ENCODE peak calls at places on chromosomes 6 and 20, in eight cellular contexts. One of them, this sample, is unnamed.

GRCh38 chr20:21574443-21574842 is 60.6 kb upstream of the NKX2-2 start:
- DNase-seq in AG10803: no peak
- DNase-seq in pancreas: no peak
- DNase-seq in CD4-positive, alpha-beta T cell: no peak
- DNase-seq in thyroid gland: no peak
- DNase-seq in CD8-positive, alpha-beta T cell: no peak
- DNase-seq in fibroblast of the aortic adventitia: no peak
- DNase-seq in cardiac fibroblast: no peak
- DNase-seq in this sample: no peak

GRCh38 chr6:84539122-84539856 is 225.1 kb downstream of the TBX18 start:
- DNase-seq in pancreas: no peak
- DNase-seq in cardiac fibroblast: peak
- DNase-seq in AG10803: peak
- DNase-seq in thyroid gland: no peak
- DNase-seq in CD8-positive, alpha-beta T cell: no peak
- DNase-seq in CD4-positive, alpha-beta T cell: no peak
- DNase-seq in fibroblast of the aortic adventitia: peak
- DNase-seq in this sample: no peak

GRCh38 chr6:5529733-5530132 is 268.4 kb downstream of the FARS2 start:
- DNase-seq in cardiac fibroblast: peak
- DNase-seq in pancreas: no peak
- DNase-seq in CD4-positive, alpha-beta T cell: no peak
- DNase-seq in fibroblast of the aortic adventitia: peak
- DNase-seq in thyroid gland: no peak
- DNase-seq in AG10803: peak
- DNase-seq in CD8-positive, alpha-beta T cell: no peak
- DNase-seq in this sample: no peak

GRCh38 chr6:121522771-121523386 is 87.4 kb downstream of the GJA1 start:
- DNase-seq in fibroblast of the aortic adventitia: no peak
- DNase-seq in CD4-positive, alpha-beta T cell: no peak
- DNase-seq in pancreas: no peak
- DNase-seq in thyroid gland: no peak
- DNase-seq in cardiac fibroblast: no peak
- DNase-seq in CD8-positive, alpha-beta T cell: no peak
- DNase-seq in AG10803: peak
- DNase-seq in this sample: no peak

GRCh38 chr6:168979254-168979653 is 274.4 kb downstream of the THBS2 start:
- DNase-seq in cardiac fibroblast: no peak
- DNase-seq in fibroblast of the aortic adventitia: no peak
- DNase-seq in pancreas: no peak
- DNase-seq in AG10803: no peak
- DNase-seq in CD8-positive, alpha-beta T cell: no peak
- DNase-seq in CD4-positive, alpha-beta T cell: no peak
- DNase-seq in thyroid gland: no peak
- DNase-seq in this sample: no peak

GRCh38 chr6:109001554-109001953 is 93.1 kb downstream of the SESN1 start:
- DNase-seq in fibroblast of the aortic adventitia: peak
- DNase-seq in cardiac fibroblast: peak
- DNase-seq in AG10803: no peak
- DNase-seq in CD4-positive, alpha-beta T cell: no peak
- DNase-seq in pancreas: no peak
- DNase-seq in thyroid gland: no peak
- DNase-seq in CD8-positive, alpha-beta T cell: no peak
- DNase-seq in this sample: no peak

GRCh38 chr6:125974214-125974866 is 12.0 kb upstream of the TRMT11 start:
- DNase-seq in AG10803: peak
- DNase-seq in cardiac fibroblast: peak
- DNase-seq in CD8-positive, alpha-beta T cell: no peak
- DNase-seq in CD4-positive, alpha-beta T cell: no peak
- DNase-seq in fibroblast of the aortic adventitia: peak
- DNase-seq in thyroid gland: no peak
- DNase-seq in pancreas: no peak
- DNase-seq in this sample: no peak

GRCh38 chr20:45336530-45337366 is 11.5 kb downstream of the SDC4 start:
- DNase-seq in AG10803: peak
- DNase-seq in CD8-positive, alpha-beta T cell: no peak
- DNase-seq in thyroid gland: peak
- DNase-seq in fibroblast of the aortic adventitia: peak
- DNase-seq in cardiac fibroblast: peak
- DNase-seq in CD4-positive, alpha-beta T cell: no peak
- DNase-seq in pancreas: no peak
- DNase-seq in this sample: no peak

GRCh38 chr6:52109073-52109635 is 21.7 kb upstream of the PKHD1 start:
- DNase-seq in cardiac fibroblast: no peak
- DNase-seq in fibroblast of the aortic adventitia: no peak
- DNase-seq in CD4-positive, alpha-beta T cell: no peak
- DNase-seq in thyroid gland: no peak
- DNase-seq in CD8-positive, alpha-beta T cell: no peak
- DNase-seq in AG10803: no peak
- DNase-seq in pancreas: no peak
- DNase-seq in this sample: no peak

GRCh38 chr6:141421378-141421777 is 711.3 kb upstream of the GJE1 start:
- DNase-seq in CD4-positive, alpha-beta T cell: no peak
- DNase-seq in cardiac fibroblast: peak
- DNase-seq in pancreas: no peak
- DNase-seq in thyroid gland: no peak
- DNase-seq in AG10803: peak
- DNase-seq in fibroblast of the aortic adventitia: peak
- DNase-seq in CD8-positive, alpha-beta T cell: no peak
- DNase-seq in this sample: no peak

GRCh38 chr20:20303742-20304141 is 64.2 kb upstream of the INSM1 start:
- DNase-seq in cardiac fibroblast: no peak
- DNase-seq in fibroblast of the aortic adventitia: no peak
- DNase-seq in CD8-positive, alpha-beta T cell: no peak
- DNase-seq in AG10803: no peak
- DNase-seq in pancreas: no peak
- DNase-seq in CD4-positive, alpha-beta T cell: no peak
- DNase-seq in thyroid gland: peak
- DNase-seq in this sample: no peak

GRCh38 chr20:4942336-4942735 is 59.0 kb downstream of the SLC23A2 start:
- DNase-seq in thyroid gland: no peak
- DNase-seq in CD4-positive, alpha-beta T cell: no peak
- DNase-seq in cardiac fibroblast: no peak
- DNase-seq in pancreas: no peak
- DNase-seq in CD8-positive, alpha-beta T cell: no peak
- DNase-seq in AG10803: peak
- DNase-seq in fibroblast of the aortic adventitia: peak
- DNase-seq in this sample: no peak

GRCh38 chr6:76026101-76026500 is 46.4 kb downstream of the IMPG1 start:
- DNase-seq in pancreas: no peak
- DNase-seq in CD4-positive, alpha-beta T cell: no peak
- DNase-seq in fibroblast of the aortic adventitia: no peak
- DNase-seq in AG10803: no peak
- DNase-seq in thyroid gland: no peak
- DNase-seq in cardiac fibroblast: peak
- DNase-seq in CD8-positive, alpha-beta T cell: no peak
- DNase-seq in this sample: no peak

GRCh38 chr20:32227744-32228688 is 20.3 kb downstream of the POFUT1 start:
- DNase-seq in cardiac fibroblast: peak
- DNase-seq in AG10803: no peak
- DNase-seq in pancreas: peak
- DNase-seq in CD4-positive, alpha-beta T cell: no peak
- DNase-seq in thyroid gland: no peak
- DNase-seq in fibroblast of the aortic adventitia: peak
- DNase-seq in CD8-positive, alpha-beta T cell: no peak
- DNase-seq in this sample: no peak

GRCh38 chr6:158253248-158253647 is 59.0 kb upstream of the TULP4 start:
- DNase-seq in cardiac fibroblast: no peak
- DNase-seq in thyroid gland: no peak
- DNase-seq in pancreas: no peak
- DNase-seq in fibroblast of the aortic adventitia: no peak
- DNase-seq in AG10803: no peak
- DNase-seq in CD8-positive, alpha-beta T cell: no peak
- DNase-seq in CD4-positive, alpha-beta T cell: no peak
- DNase-seq in this sample: no peak

GRCh38 chr20:62236674-62236996 is 1.7 kb upstream of the OSBPL2 start:
- DNase-seq in cardiac fibroblast: no peak
- DNase-seq in CD8-positive, alpha-beta T cell: no peak
- DNase-seq in thyroid gland: no peak
- DNase-seq in pancreas: no peak
- DNase-seq in CD4-positive, alpha-beta T cell: no peak
- DNase-seq in fibroblast of the aortic adventitia: no peak
- DNase-seq in AG10803: no peak
- DNase-seq in this sample: no peak

GRCh38 chr20:39983183-39983582 is 705.9 kb downstream of the MAFB start:
- DNase-seq in pancreas: no peak
- DNase-seq in fibroblast of the aortic adventitia: no peak
- DNase-seq in cardiac fibroblast: no peak
- DNase-seq in thyroid gland: no peak
- DNase-seq in AG10803: no peak
- DNase-seq in CD4-positive, alpha-beta T cell: no peak
- DNase-seq in CD8-positive, alpha-beta T cell: no peak
- DNase-seq in this sample: no peak

GRCh38 chr20:967796-968742 is 34.0 kb downstream of the RSPO4 start:
- DNase-seq in CD4-positive, alpha-beta T cell: no peak
- DNase-seq in pancreas: no peak
- DNase-seq in CD8-positive, alpha-beta T cell: no peak
- DNase-seq in thyroid gland: no peak
- DNase-seq in fibroblast of the aortic adventitia: peak
- DNase-seq in AG10803: peak
- DNase-seq in cardiac fibroblast: peak
- DNase-seq in this sample: no peak

GRCh38 chr20:57699395-57699794 is 10.4 kb downstream of the PMEPA1 start:
- DNase-seq in CD4-positive, alpha-beta T cell: no peak
- DNase-seq in AG10803: no peak
- DNase-seq in cardiac fibroblast: no peak
- DNase-seq in CD8-positive, alpha-beta T cell: no peak
- DNase-seq in thyroid gland: no peak
- DNase-seq in fibroblast of the aortic adventitia: no peak
- DNase-seq in pancreas: no peak
- DNase-seq in this sample: no peak

GRCh38 chr20:63980806-63981728 is at the start of gene PRPF6:
- DNase-seq in thyroid gland: peak
- DNase-seq in CD8-positive, alpha-beta T cell: peak
- DNase-seq in AG10803: peak
- DNase-seq in CD4-positive, alpha-beta T cell: peak
- DNase-seq in pancreas: peak
- DNase-seq in cardiac fibroblast: peak
- DNase-seq in fibroblast of the aortic adventitia: peak
- DNase-seq in this sample: peak
- TF ChIP-seq CTCF in thyroid gland: peak
- TF ChIP-seq CTCF in CD8-positive, alpha-beta T cell: peak
- TF ChIP-seq CTCF in AG10803: peak
- TF ChIP-seq CTCF in CD4-positive, alpha-beta T cell: peak
- TF ChIP-seq CTCF in pancreas: peak
- TF ChIP-seq CTCF in cardiac fibroblast: peak
- TF ChIP-seq CTCF in fibroblast of the aortic adventitia: peak
- TF ChIP-seq CTCF in this sample: peak

DNA sequence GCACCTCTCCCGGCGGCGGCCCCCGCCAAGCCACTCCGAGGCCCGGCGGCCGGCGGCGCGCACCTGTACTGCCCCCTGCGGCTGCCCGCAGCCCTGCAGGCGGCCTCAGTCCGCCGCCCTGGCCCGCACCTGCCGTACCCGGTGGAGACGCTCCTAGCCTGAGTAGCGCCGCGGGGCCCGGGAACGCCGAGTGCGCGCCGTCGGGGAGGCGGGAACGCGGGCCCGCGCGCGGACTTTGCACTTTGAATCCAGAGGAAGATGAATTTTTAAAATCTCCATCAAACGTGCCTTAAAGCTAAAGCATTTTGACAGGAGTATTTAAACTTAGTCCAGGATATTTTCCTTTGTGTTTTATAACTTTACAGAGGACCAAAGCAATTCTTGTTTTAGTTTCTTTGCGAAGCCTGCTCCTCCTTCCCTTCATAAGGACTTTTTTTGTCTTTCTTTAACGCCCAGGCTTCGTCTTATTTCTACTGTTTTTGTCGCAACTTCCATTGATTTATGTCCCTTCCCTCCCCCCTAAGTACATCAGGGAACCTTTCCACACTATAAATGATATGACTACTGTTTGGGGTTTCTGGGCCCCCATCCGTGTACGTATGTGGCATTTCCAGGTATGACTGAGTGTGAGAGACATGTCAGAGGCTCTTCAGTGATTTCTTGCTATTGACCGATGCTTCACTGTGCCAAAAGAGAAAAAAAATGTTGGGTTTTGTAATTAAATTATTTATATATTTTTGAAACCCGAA is 2.0 kb downstream of the FOXQ1 start:
- DNase-seq in thyroid gland: peak
- DNase-seq in CD4-positive, alpha-beta T cell: no peak
- DNase-seq in CD8-positive, alpha-beta T cell: no peak
- DNase-seq in fibroblast of the aortic adventitia: no peak
- DNase-seq in pancreas: peak
- DNase-seq in cardiac fibroblast: no peak
- DNase-seq in AG10803: no peak
- DNase-seq in this sample: no peak
- TF ChIP-seq CTCF in thyroid gland: peak
- TF ChIP-seq CTCF in CD4-positive, alpha-beta T cell: no peak
- TF ChIP-seq CTCF in CD8-positive, alpha-beta T cell: no peak
- TF ChIP-seq CTCF in fibroblast of the aortic adventitia: peak
- TF ChIP-seq CTCF in pancreas: peak
- TF ChIP-seq CTCF in cardiac fibroblast: no peak
- TF ChIP-seq CTCF in AG10803: no peak
- TF ChIP-seq CTCF in this sample: peak

GRCh38 chr6:30687659-30688431 is 1.4 kb upstream of the PPP1R18 start:
- DNase-seq in CD8-positive, alpha-beta T cell: no peak
- DNase-seq in pancreas: no peak
- DNase-seq in cardiac fibroblast: peak
- DNase-seq in AG10803: peak
- DNase-seq in CD4-positive, alpha-beta T cell: no peak
- DNase-seq in thyroid gland: no peak
- DNase-seq in fibroblast of the aortic adventitia: peak
- DNase-seq in this sample: no peak
- TF ChIP-seq CTCF in CD8-positive, alpha-beta T cell: no peak
- TF ChIP-seq CTCF in pancreas: no peak
- TF ChIP-seq CTCF in cardiac fibroblast: peak
- TF ChIP-seq CTCF in AG10803: peak
- TF ChIP-seq CTCF in CD4-positive, alpha-beta T cell: no peak
- TF ChIP-seq CTCF in thyroid gland: peak
- TF ChIP-seq CTCF in fibroblast of the aortic adventitia: peak
- TF ChIP-seq CTCF in this sample: no peak

GRCh38 chr6:32153835-32154513 is at the start of gene PPT2:
- DNase-seq in CD8-positive, alpha-beta T cell: peak
- DNase-seq in cardiac fibroblast: peak
- DNase-seq in CD4-positive, alpha-beta T cell: peak
- DNase-seq in AG10803: peak
- DNase-seq in thyroid gland: peak
- DNase-seq in pancreas: peak
- DNase-seq in fibroblast of the aortic adventitia: peak
- DNase-seq in this sample: peak
- TF ChIP-seq CTCF in CD8-positive, alpha-beta T cell: no peak
- TF ChIP-seq CTCF in cardiac fibroblast: no peak
- TF ChIP-seq CTCF in CD4-positive, alpha-beta T cell: no peak
- TF ChIP-seq CTCF in AG10803: no peak
- TF ChIP-seq CTCF in thyroid gland: no peak
- TF ChIP-seq CTCF in pancreas: no peak
- TF ChIP-seq CTCF in fibroblast of the aortic adventitia: no peak
- TF ChIP-seq CTCF in this sample: no peak

This sample was measured in type B pancreatic cell.